ENCODE peak calls at places on chromosomes 7 and 10, in seven cellular contexts. B is body of pancreas, C is spleen, S is left lung, J is lung, O is OCI-LY7, L is breast epithelium. M is an unnamed sample.

GRCh38 chr10:75235375-75236177 is at the start of gene COMTD1:
- DNase-seq in B (peak; percentile 99), C (peak; percentile 100), S (peak; percentile 96), J (peak; percentile 94), O (peak; percentile 95), L (peak; percentile 95), M (peak; percentile 96)

GRCh38 chr10:102411341-102412255 is 7.0 kb downstream of the PSD start:
- DNase-seq in B (no peak), C (no peak), S (no peak), J (no peak), O (no peak), L (no peak), M (no peak)

GRCh38 chr10:10804998-10805737 is 212.5 kb upstream of the CELF2 start:
- DNase-seq in B (no peak), C (no peak), S (no peak), J (no peak), O (no peak), L (no peak), M (no peak)

GRCh38 chr7:816751-817671 is 15.3 kb upstream of the SUN1 start:
- DNase-seq in B (no peak), C (peak; percentile 90), S (no peak), J (no peak), O (peak; percentile 46), L (peak; percentile 53), M (peak; percentile 37)

GRCh38 chr7:79308176-79308575 is 145.3 kb downstream of the MAGI2 start:
- DNase-seq in B (no peak), C (no peak), S (no peak), J (no peak), O (no peak), L (no peak), M (no peak)

GRCh38 chr10:91287276-91287675 is 66.8 kb downstream of the PCGF5 start:
- DNase-seq in B (no peak), C (no peak), S (no peak), J (no peak), O (no peak), L (no peak), M (no peak)

GRCh38 chr7:7681191-7681935 is 37.0 kb downstream of the RPA3 start:
- DNase-seq in B (peak; percentile 41), C (no peak), S (no peak), J (peak; percentile 33), O (peak; percentile 75), L (no peak), M (no peak)

GRCh38 chr10:122861724-122862161 is 16.1 kb upstream of the CUZD1 start:
- DNase-seq in B (no peak), C (no peak), S (no peak), J (no peak), O (no peak), L (no peak), M (no peak)

GRCh38 chr10:82340166-82340565 is 465.2 kb downstream of the NRG3 start:
- DNase-seq in B (no peak), C (no peak), S (no peak), J (peak; percentile 32), O (no peak), L (no peak), M (no peak)

GRCh38 chr10:117632406-117632805 is 89.9 kb downstream of the EMX2 start:
- DNase-seq in B (no peak), C (no peak), S (no peak), J (no peak), O (no peak), L (no peak), M (no peak)

GRCh38 chr10:780536-781524 is 91.4 kb upstream of the DIP2C start:
- DNase-seq in B (no peak), C (no peak), S (no peak), J (no peak), O (no peak), L (peak; percentile 35), M (no peak)

GRCh38 chr7:24665564-24666294 is 91.5 kb downstream of the GSDME start:
- DNase-seq in B (peak; percentile 42), C (no peak), S (no peak), J (no peak), O (peak; percentile 63), L (no peak), M (no peak)

GRCh38 chr10:63318491-63318890 is 147.3 kb downstream of the JMJD1C start:
- DNase-seq in B (no peak), C (no peak), S (no peak), J (no peak), O (no peak), L (no peak), M (no peak)

GRCh38 chr10:130138479-130138866 is 2.3 kb downstream of the GLRX3 start:
- DNase-seq in B (no peak), C (no peak), S (peak; percentile 52), J (peak; percentile 77), O (no peak), L (no peak), M (no peak)

GRCh38 chr7:51369746-51370145 is 53.1 kb upstream of the COBL start:
- DNase-seq in B (peak; percentile 22), C (no peak), S (no peak), J (no peak), O (peak; percentile 4), L (no peak), M (no peak)

DNA sequence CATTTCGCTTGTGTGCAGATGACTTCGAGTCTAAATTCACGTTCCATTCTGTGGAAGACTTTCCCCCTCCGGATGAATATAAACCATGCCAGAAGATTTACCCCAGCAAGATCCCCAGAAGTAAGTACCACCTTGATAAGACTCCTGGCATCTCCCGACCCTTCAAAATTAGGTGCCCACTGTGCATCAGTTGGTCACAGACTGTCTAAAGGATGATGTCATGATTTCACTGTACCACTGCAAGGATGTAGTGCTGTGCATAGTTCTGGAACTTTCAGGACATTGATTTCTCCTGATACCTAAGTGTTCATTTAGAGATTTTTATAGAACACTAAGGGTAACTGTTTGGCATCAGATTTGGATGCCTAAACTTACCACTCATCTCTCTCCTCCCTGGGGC is 83.0 kb downstream of the WIPF3 start:
- DNase-seq in B (no peak), C (no peak), S (no peak), J (no peak), O (no peak), L (no peak), M (no peak)
- TF ChIP-seq CTCF in B (no peak), C (no peak), S (no peak), J (no peak), O (no peak), L (no peak), M (no peak)

GRCh38 chr10:120286280-120286679 is 170.7 kb upstream of the PLPP4 start:
- DNase-seq in B (no peak), C (no peak), S (no peak), J (no peak), O (no peak), L (no peak), M (no peak)
- TF ChIP-seq CTCF in B (no peak), C (no peak), S (no peak), J (no peak), O (no peak), L (no peak), M (no peak)

GRCh38 chr10:80535671-80536360 is 1.9 kb upstream of the SH2D4B start:
- DNase-seq in B (peak; percentile 78), C (peak; percentile 96), S (peak; percentile 67), J (peak; percentile 74), O (peak; percentile 79), L (peak; percentile 69), M (peak; percentile 76)
- TF ChIP-seq CTCF in B (peak; percentile 85), C (peak; percentile 86), S (peak; percentile 59), J (no peak), O (peak; percentile 78), L (peak; percentile 59), M (peak; percentile 38)

GRCh38 chr10:61662794-61663259 is at the start of gene CABCOCO1:
- DNase-seq in B (peak; percentile 65), C (peak; percentile 80), S (peak; percentile 61), J (peak; percentile 65), O (no peak), L (peak; percentile 61), M (no peak)
- TF ChIP-seq CTCF in B (no peak), C (no peak), S (no peak), J (no peak), O (no peak), L (no peak), M (no peak)

M was measured in activated B cell treated with CpG ODN at 0.5 μM for 24 hours.